ENCODE peak calls at places on chromosome 5, in ten cellular contexts. One of them, this sample, is unnamed.

GRCh38 chr5:170892201-170892600 is 30.4 kb downstream of the RANBP17 start:
- DNase-seq in stimulated activated CD4-positive, alpha-beta T cell treated with anti-CD3 and anti-CD28 coated beads, Interleukin-2, amount 100 ng/mL, for 48 hours: no peak
- DNase-seq in RPMI7951: no peak
- DNase-seq in substantia nigra: no peak
- DNase-seq in CD8-positive, alpha-beta memory T cell: no peak
- DNase-seq in transverse colon: no peak
- DNase-seq in AG09309: no peak
- DNase-seq in K562: no peak
- DNase-seq in AG08396: no peak
- DNase-seq in lower leg skin: no peak
- DNase-seq in this sample: no peak

GRCh38 chr5:80931423-80931822 is 28.7 kb upstream of the RASGRF2 start:
- DNase-seq in lower leg skin: no peak
- DNase-seq in AG08396: no peak
- DNase-seq in RPMI7951: no peak
- DNase-seq in stimulated activated CD4-positive, alpha-beta T cell treated with anti-CD3 and anti-CD28 coated beads, Interleukin-2, amount 100 ng/mL, for 48 hours: no peak
- DNase-seq in CD8-positive, alpha-beta memory T cell: no peak
- DNase-seq in AG09309: no peak
- DNase-seq in K562: no peak
- DNase-seq in substantia nigra: no peak
- DNase-seq in transverse colon: no peak
- DNase-seq in this sample: no peak

GRCh38 chr5:177489119-177489716 is 8.2 kb downstream of the PDLIM7 start:
- DNase-seq in lower leg skin: no peak
- DNase-seq in stimulated activated CD4-positive, alpha-beta T cell treated with anti-CD3 and anti-CD28 coated beads, Interleukin-2, amount 100 ng/mL, for 48 hours: no peak
- DNase-seq in transverse colon: peak
- DNase-seq in CD8-positive, alpha-beta memory T cell: no peak
- DNase-seq in substantia nigra: no peak
- DNase-seq in AG09309: no peak
- DNase-seq in RPMI7951: no peak
- DNase-seq in AG08396: no peak
- DNase-seq in K562: no peak
- DNase-seq in this sample: peak

GRCh38 chr5:143234162-143234842 is 169.2 kb downstream of the NR3C1 start:
- DNase-seq in K562: no peak
- DNase-seq in RPMI7951: no peak
- DNase-seq in transverse colon: no peak
- DNase-seq in stimulated activated CD4-positive, alpha-beta T cell treated with anti-CD3 and anti-CD28 coated beads, Interleukin-2, amount 100 ng/mL, for 48 hours: no peak
- DNase-seq in AG08396: no peak
- DNase-seq in substantia nigra: no peak
- DNase-seq in AG09309: no peak
- DNase-seq in CD8-positive, alpha-beta memory T cell: no peak
- DNase-seq in lower leg skin: no peak
- DNase-seq in this sample: no peak

GRCh38 chr5:61640631-61641030 is 308.6 kb downstream of the ZSWIM6 start:
- DNase-seq in K562: no peak
- DNase-seq in AG08396: no peak
- DNase-seq in CD8-positive, alpha-beta memory T cell: no peak
- DNase-seq in substantia nigra: no peak
- DNase-seq in lower leg skin: no peak
- DNase-seq in RPMI7951: no peak
- DNase-seq in AG09309: no peak
- DNase-seq in stimulated activated CD4-positive, alpha-beta T cell treated with anti-CD3 and anti-CD28 coated beads, Interleukin-2, amount 100 ng/mL, for 48 hours: no peak
- DNase-seq in transverse colon: no peak
- DNase-seq in this sample: no peak

GRCh38 chr5:123089572-123089970 is 530 bp downstream of the PRDM6 start:
- DNase-seq in AG09309: no peak
- DNase-seq in stimulated activated CD4-positive, alpha-beta T cell treated with anti-CD3 and anti-CD28 coated beads, Interleukin-2, amount 100 ng/mL, for 48 hours: no peak
- DNase-seq in CD8-positive, alpha-beta memory T cell: no peak
- DNase-seq in lower leg skin: no peak
- DNase-seq in transverse colon: no peak
- DNase-seq in RPMI7951: no peak
- DNase-seq in K562: no peak
- DNase-seq in AG08396: peak
- DNase-seq in substantia nigra: no peak
- DNase-seq in this sample: no peak

GRCh38 chr5:102561894-102562760 is 63.3 kb upstream of the SLCO6A1 start:
- DNase-seq in lower leg skin: no peak
- DNase-seq in K562: peak
- DNase-seq in transverse colon: peak
- DNase-seq in stimulated activated CD4-positive, alpha-beta T cell treated with anti-CD3 and anti-CD28 coated beads, Interleukin-2, amount 100 ng/mL, for 48 hours: peak
- DNase-seq in RPMI7951: peak
- DNase-seq in AG09309: no peak
- DNase-seq in substantia nigra: no peak
- DNase-seq in CD8-positive, alpha-beta memory T cell: no peak
- DNase-seq in AG08396: peak
- DNase-seq in this sample: peak

GRCh38 chr5:132849347-132849746 is 16.9 kb downstream of the GDF9 start:
- DNase-seq in transverse colon: no peak
- DNase-seq in stimulated activated CD4-positive, alpha-beta T cell treated with anti-CD3 and anti-CD28 coated beads, Interleukin-2, amount 100 ng/mL, for 48 hours: no peak
- DNase-seq in AG09309: no peak
- DNase-seq in AG08396: no peak
- DNase-seq in lower leg skin: no peak
- DNase-seq in RPMI7951: no peak
- DNase-seq in CD8-positive, alpha-beta memory T cell: no peak
- DNase-seq in K562: no peak
- DNase-seq in substantia nigra: no peak
- DNase-seq in this sample: no peak

GRCh38 chr5:156199045-156199444 is 127.9 kb upstream of the SGCD start:
- DNase-seq in transverse colon: no peak
- DNase-seq in lower leg skin: no peak
- DNase-seq in stimulated activated CD4-positive, alpha-beta T cell treated with anti-CD3 and anti-CD28 coated beads, Interleukin-2, amount 100 ng/mL, for 48 hours: no peak
- DNase-seq in RPMI7951: no peak
- DNase-seq in AG08396: no peak
- DNase-seq in CD8-positive, alpha-beta memory T cell: no peak
- DNase-seq in K562: no peak
- DNase-seq in AG09309: no peak
- DNase-seq in substantia nigra: no peak
- DNase-seq in this sample: no peak

GRCh38 chr5:72268753-72269410 is 51.2 kb downstream of the MRPS27 start:
- DNase-seq in CD8-positive, alpha-beta memory T cell: peak
- DNase-seq in transverse colon: peak
- DNase-seq in RPMI7951: peak
- DNase-seq in K562: peak
- DNase-seq in lower leg skin: peak
- DNase-seq in AG09309: no peak
- DNase-seq in stimulated activated CD4-positive, alpha-beta T cell treated with anti-CD3 and anti-CD28 coated beads, Interleukin-2, amount 100 ng/mL, for 48 hours: peak
- DNase-seq in AG08396: peak
- DNase-seq in substantia nigra: no peak
- DNase-seq in this sample: peak

GRCh38 chr5:18527017-18527416 is 892.8 kb downstream of the TAF11L14 start:
- DNase-seq in AG08396: no peak
- DNase-seq in stimulated activated CD4-positive, alpha-beta T cell treated with anti-CD3 and anti-CD28 coated beads, Interleukin-2, amount 100 ng/mL, for 48 hours: no peak
- DNase-seq in lower leg skin: no peak
- DNase-seq in transverse colon: no peak
- DNase-seq in K562: no peak
- DNase-seq in AG09309: no peak
- DNase-seq in RPMI7951: no peak
- DNase-seq in CD8-positive, alpha-beta memory T cell: no peak
- DNase-seq in substantia nigra: no peak
- DNase-seq in this sample: no peak

GRCh38 chr5:3009605-3010004 is 258.1 kb upstream of the IRX2 start:
- DNase-seq in AG08396: no peak
- DNase-seq in lower leg skin: no peak
- DNase-seq in AG09309: no peak
- DNase-seq in transverse colon: no peak
- DNase-seq in substantia nigra: no peak
- DNase-seq in RPMI7951: no peak
- DNase-seq in stimulated activated CD4-positive, alpha-beta T cell treated with anti-CD3 and anti-CD28 coated beads, Interleukin-2, amount 100 ng/mL, for 48 hours: no peak
- DNase-seq in K562: no peak
- DNase-seq in CD8-positive, alpha-beta memory T cell: no peak
- DNase-seq in this sample: no peak

GRCh38 chr5:179207920-179208705 is 137.1 kb downstream of the ADAMTS2 start:
- DNase-seq in lower leg skin: no peak
- DNase-seq in K562: no peak
- DNase-seq in stimulated activated CD4-positive, alpha-beta T cell treated with anti-CD3 and anti-CD28 coated beads, Interleukin-2, amount 100 ng/mL, for 48 hours: no peak
- DNase-seq in AG08396: no peak
- DNase-seq in AG09309: no peak
- DNase-seq in CD8-positive, alpha-beta memory T cell: no peak
- DNase-seq in substantia nigra: no peak
- DNase-seq in RPMI7951: no peak
- DNase-seq in transverse colon: no peak
- DNase-seq in this sample: no peak

GRCh38 chr5:131209506-131210191 is 38.9 kb downstream of the LYRM7 start:
- DNase-seq in K562: no peak
- DNase-seq in RPMI7951: no peak
- DNase-seq in transverse colon: no peak
- DNase-seq in substantia nigra: no peak
- DNase-seq in CD8-positive, alpha-beta memory T cell: peak
- DNase-seq in AG08396: no peak
- DNase-seq in AG09309: no peak
- DNase-seq in stimulated activated CD4-positive, alpha-beta T cell treated with anti-CD3 and anti-CD28 coated beads, Interleukin-2, amount 100 ng/mL, for 48 hours: peak
- DNase-seq in lower leg skin: no peak
- DNase-seq in this sample: peak

GRCh38 chr5:4640793-4641192 is 499.3 kb upstream of the ADAMTS16 start:
- DNase-seq in lower leg skin: no peak
- DNase-seq in AG09309: no peak
- DNase-seq in substantia nigra: no peak
- DNase-seq in K562: no peak
- DNase-seq in transverse colon: no peak
- DNase-seq in AG08396: no peak
- DNase-seq in RPMI7951: peak
- DNase-seq in stimulated activated CD4-positive, alpha-beta T cell treated with anti-CD3 and anti-CD28 coated beads, Interleukin-2, amount 100 ng/mL, for 48 hours: no peak
- DNase-seq in CD8-positive, alpha-beta memory T cell: no peak
- DNase-seq in this sample: no peak

GRCh38 chr5:147055850-147056523 is 177.4 kb upstream of the PPP2R2B start:
- DNase-seq in CD8-positive, alpha-beta memory T cell: no peak
- DNase-seq in K562: no peak
- DNase-seq in AG09309: no peak
- DNase-seq in transverse colon: no peak
- DNase-seq in lower leg skin: no peak
- DNase-seq in stimulated activated CD4-positive, alpha-beta T cell treated with anti-CD3 and anti-CD28 coated beads, Interleukin-2, amount 100 ng/mL, for 48 hours: no peak
- DNase-seq in substantia nigra: no peak
- DNase-seq in RPMI7951: peak
- DNase-seq in AG08396: no peak
- DNase-seq in this sample: no peak

GRCh38 chr5:67010684-67011409 is 185.8 kb downstream of the CD180 start:
- DNase-seq in transverse colon: peak
- DNase-seq in stimulated activated CD4-positive, alpha-beta T cell treated with anti-CD3 and anti-CD28 coated beads, Interleukin-2, amount 100 ng/mL, for 48 hours: no peak
- DNase-seq in AG08396: peak
- DNase-seq in RPMI7951: peak
- DNase-seq in lower leg skin: no peak
- DNase-seq in K562: no peak
- DNase-seq in AG09309: no peak
- DNase-seq in CD8-positive, alpha-beta memory T cell: no peak
- DNase-seq in substantia nigra: no peak
- DNase-seq in this sample: no peak

GRCh38 chr5:168786142-168786541 is 207.0 kb upstream of the PANK3 start:
- DNase-seq in RPMI7951: peak
- DNase-seq in substantia nigra: no peak
- DNase-seq in AG09309: no peak
- DNase-seq in lower leg skin: no peak
- DNase-seq in AG08396: no peak
- DNase-seq in K562: no peak
- DNase-seq in transverse colon: no peak
- DNase-seq in stimulated activated CD4-positive, alpha-beta T cell treated with anti-CD3 and anti-CD28 coated beads, Interleukin-2, amount 100 ng/mL, for 48 hours: no peak
- DNase-seq in CD8-positive, alpha-beta memory T cell: no peak
- DNase-seq in this sample: no peak

GRCh38 chr5:126370796-126371718 is 52.2 kb upstream of the GRAMD2B start:
- DNase-seq in CD8-positive, alpha-beta memory T cell: no peak
- DNase-seq in K562: no peak
- DNase-seq in transverse colon: peak
- DNase-seq in RPMI7951: no peak
- DNase-seq in AG09309: no peak
- DNase-seq in substantia nigra: no peak
- DNase-seq in lower leg skin: no peak
- DNase-seq in AG08396: no peak
- DNase-seq in stimulated activated CD4-positive, alpha-beta T cell treated with anti-CD3 and anti-CD28 coated beads, Interleukin-2, amount 100 ng/mL, for 48 hours: no peak
- DNase-seq in this sample: no peak

GRCh38 chr5:139488269-139488668 is 5.7 kb upstream of the STING1 start:
- DNase-seq in AG09309: no peak
- DNase-seq in K562: peak
- DNase-seq in CD8-positive, alpha-beta memory T cell: no peak
- DNase-seq in AG08396: no peak
- DNase-seq in lower leg skin: peak
- DNase-seq in RPMI7951: no peak
- DNase-seq in stimulated activated CD4-positive, alpha-beta T cell treated with anti-CD3 and anti-CD28 coated beads, Interleukin-2, amount 100 ng/mL, for 48 hours: no peak
- DNase-seq in substantia nigra: no peak
- DNase-seq in transverse colon: peak
- DNase-seq in this sample: peak

GRCh38 chr5:38843665-38844064 is 2.1 kb upstream of the OSMR start:
- DNase-seq in AG08396: no peak
- DNase-seq in K562: no peak
- DNase-seq in RPMI7951: no peak
- DNase-seq in transverse colon: no peak
- DNase-seq in CD8-positive, alpha-beta memory T cell: no peak
- DNase-seq in AG09309: no peak
- DNase-seq in substantia nigra: no peak
- DNase-seq in stimulated activated CD4-positive, alpha-beta T cell treated with anti-CD3 and anti-CD28 coated beads, Interleukin-2, amount 100 ng/mL, for 48 hours: no peak
- DNase-seq in lower leg skin: no peak
- DNase-seq in this sample: no peak

GRCh38 chr5:122022966-122023365 is 55.1 kb downstream of the LOX start:
- DNase-seq in lower leg skin: no peak
- DNase-seq in RPMI7951: no peak
- DNase-seq in substantia nigra: no peak
- DNase-seq in transverse colon: no peak
- DNase-seq in stimulated activated CD4-positive, alpha-beta T cell treated with anti-CD3 and anti-CD28 coated beads, Interleukin-2, amount 100 ng/mL, for 48 hours: no peak
- DNase-seq in CD8-positive, alpha-beta memory T cell: no peak
- DNase-seq in K562: no peak
- DNase-seq in AG08396: no peak
- DNase-seq in AG09309: no peak
- DNase-seq in this sample: no peak

GRCh38 chr5:27962201-27962600 is 923.8 kb upstream of the CDH9 start:
- DNase-seq in RPMI7951: no peak
- DNase-seq in transverse colon: no peak
- DNase-seq in CD8-positive, alpha-beta memory T cell: no peak
- DNase-seq in K562: no peak
- DNase-seq in substantia nigra: no peak
- DNase-seq in AG09309: no peak
- DNase-seq in stimulated activated CD4-positive, alpha-beta T cell treated with anti-CD3 and anti-CD28 coated beads, Interleukin-2, amount 100 ng/mL, for 48 hours: no peak
- DNase-seq in lower leg skin: no peak
- DNase-seq in AG08396: no peak
- DNase-seq in this sample: no peak

GRCh38 chr5:151825445-151825844 is 53.7 kb downstream of the G3BP1 start:
- DNase-seq in K562: peak
- DNase-seq in transverse colon: peak
- DNase-seq in AG09309: peak
- DNase-seq in AG08396: peak
- DNase-seq in lower leg skin: peak
- DNase-seq in stimulated activated CD4-positive, alpha-beta T cell treated with anti-CD3 and anti-CD28 coated beads, Interleukin-2, amount 100 ng/mL, for 48 hours: peak
- DNase-seq in substantia nigra: no peak
- DNase-seq in RPMI7951: peak
- DNase-seq in CD8-positive, alpha-beta memory T cell: peak
- DNase-seq in this sample: peak